ENCODE peak calls at places on chromosome 17, in four cellular contexts. One of them, this sample, is unnamed.

GRCh38 chr17:80442305-80442659 is 27.3 kb downstream of the ENDOV start:
- DNase-seq in GM23248: no peak
- DNase-seq in neural progenitor cell: no peak
- DNase-seq in hepatocyte: no peak
- DNase-seq in this sample: no peak

GRCh38 chr17:13253746-13254410 is 236.1 kb upstream of the ELAC2 start:
- DNase-seq in GM23248: no peak
- DNase-seq in neural progenitor cell: no peak
- DNase-seq in hepatocyte: peak; percentile 50
- DNase-seq in this sample: no peak

GRCh38 chr17:16880843-16881230 is 91.1 kb downstream of the TNFRSF13B start:
- DNase-seq in GM23248: no peak
- DNase-seq in neural progenitor cell: no peak
- DNase-seq in hepatocyte: no peak
- DNase-seq in this sample: no peak

GRCh38 chr17:51961689-51962088 is 196.8 kb downstream of the CA10 start:
- DNase-seq in GM23248: no peak
- DNase-seq in neural progenitor cell: no peak
- DNase-seq in hepatocyte: no peak
- DNase-seq in this sample: no peak

GRCh38 chr17:54980372-54980771 is 11.8 kb downstream of the STXBP4 start:
- DNase-seq in GM23248: no peak
- DNase-seq in neural progenitor cell: no peak
- DNase-seq in hepatocyte: no peak
- DNase-seq in this sample: no peak

GRCh38 chr17:35773129-35773528 is 12.4 kb downstream of the C17orf50 start:
- DNase-seq in GM23248: no peak
- DNase-seq in neural progenitor cell: no peak
- DNase-seq in hepatocyte: no peak
- DNase-seq in this sample: no peak

GRCh38 chr17:32264140-32264799 is 1.4 kb upstream of the RHBDL3 start:
- DNase-seq in GM23248: peak; percentile 56
- DNase-seq in neural progenitor cell: peak; percentile 64
- DNase-seq in hepatocyte: no peak
- DNase-seq in this sample: no peak

GRCh38 chr17:46000757-46001156 is 1.7 kb downstream of the STH start:
- DNase-seq in GM23248: no peak
- DNase-seq in neural progenitor cell: no peak
- DNase-seq in hepatocyte: no peak
- DNase-seq in this sample: no peak

GRCh38 chr17:7631398-7632380 is 1.8 kb downstream of the SHBG start:
- DNase-seq in GM23248: no peak
- DNase-seq in neural progenitor cell: no peak
- DNase-seq in hepatocyte: no peak
- DNase-seq in this sample: no peak

GRCh38 chr17:64212122-64212521 is 50.9 kb downstream of the TEX2 start:
- DNase-seq in GM23248: peak; percentile 71
- DNase-seq in neural progenitor cell: no peak
- DNase-seq in hepatocyte: no peak
- DNase-seq in this sample: no peak

GRCh38 chr17:17226451-17227265 is 10.3 kb downstream of the FLCN start:
- DNase-seq in GM23248: no peak
- DNase-seq in neural progenitor cell: no peak
- DNase-seq in hepatocyte: no peak
- DNase-seq in this sample: no peak

GRCh38 chr17:38701504-38702165 is 3.4 kb upstream of the MLLT6 start:
- DNase-seq in GM23248: peak; percentile 64
- DNase-seq in neural progenitor cell: no peak
- DNase-seq in hepatocyte: peak; percentile 58
- DNase-seq in this sample: peak; percentile 69

GRCh38 chr17:72282439-72283029 is 161.7 kb downstream of the SOX9 start:
- DNase-seq in GM23248: no peak
- DNase-seq in neural progenitor cell: no peak
- DNase-seq in hepatocyte: no peak
- DNase-seq in this sample: no peak

GRCh38 chr17:42522798-42523278 is 13.2 kb upstream of the NAGLU start:
- DNase-seq in GM23248: no peak
- DNase-seq in neural progenitor cell: no peak
- DNase-seq in hepatocyte: no peak
- DNase-seq in this sample: no peak

GRCh38 chr17:4304417-4305027 is 40.7 kb upstream of the ANKFY1 start:
- DNase-seq in GM23248: peak; percentile 64
- DNase-seq in neural progenitor cell: peak; percentile 69
- DNase-seq in hepatocyte: peak; percentile 69
- DNase-seq in this sample: peak; percentile 65

GRCh38 chr17:17166446-17166845 is 39.7 kb downstream of the PLD6 start:
- DNase-seq in GM23248: no peak
- DNase-seq in neural progenitor cell: no peak
- DNase-seq in hepatocyte: no peak
- DNase-seq in this sample: no peak

GRCh38 chr17:61218438-61218837 is 181.2 kb upstream of the TBX2 start:
- DNase-seq in GM23248: peak; percentile 77
- DNase-seq in neural progenitor cell: no peak
- DNase-seq in hepatocyte: no peak
- DNase-seq in this sample: no peak

GRCh38 chr17:71412803-71413202 is 708.0 kb upstream of the SOX9 start:
- DNase-seq in GM23248: peak; percentile 96
- DNase-seq in neural progenitor cell: no peak
- DNase-seq in hepatocyte: peak; percentile 41
- DNase-seq in this sample: peak; percentile 84

GRCh38 chr17:12737740-12738469 is 51.4 kb upstream of the ARHGAP44 start:
- DNase-seq in GM23248: no peak
- DNase-seq in neural progenitor cell: peak; percentile 38
- DNase-seq in hepatocyte: no peak
- DNase-seq in this sample: no peak

GRCh38 chr17:57097832-57098421 is 12.9 kb downstream of the AKAP1 start:
- DNase-seq in GM23248: peak; percentile 68
- DNase-seq in neural progenitor cell: no peak
- DNase-seq in hepatocyte: no peak
- DNase-seq in this sample: no peak

GRCh38 chr17:67585077-67585602 is 132.6 kb upstream of the NOL11 start:
- DNase-seq in GM23248: no peak
- DNase-seq in neural progenitor cell: no peak
- DNase-seq in hepatocyte: peak; percentile 44
- DNase-seq in this sample: no peak

GRCh38 chr17:72393553-72393952 is 272.7 kb downstream of the SOX9 start:
- DNase-seq in GM23248: peak; percentile 85
- DNase-seq in neural progenitor cell: no peak
- DNase-seq in hepatocyte: no peak
- DNase-seq in this sample: no peak

GRCh38 chr17:48048321-48049140 is at the start of gene NFE2L1:
- DNase-seq in GM23248: peak; percentile 96
- DNase-seq in neural progenitor cell: no peak
- DNase-seq in hepatocyte: peak; percentile 93
- DNase-seq in this sample: peak; percentile 65

GRCh38 chr17:59488805-59489204 is 76.6 kb upstream of the DHX40 start:
- DNase-seq in GM23248: no peak
- DNase-seq in neural progenitor cell: no peak
- DNase-seq in hepatocyte: no peak
- DNase-seq in this sample: no peak

GRCh38 chr17:18318771-18319450 is 3.8 kb downstream of the SMCR8 start:
- DNase-seq in GM23248: peak; percentile 37
- DNase-seq in neural progenitor cell: no peak
- DNase-seq in hepatocyte: no peak
- DNase-seq in this sample: no peak

GRCh38 chr17:41835214-41835799 is 725 bp downstream of the NT5C3B start:
- DNase-seq in GM23248: peak; percentile 39
- DNase-seq in neural progenitor cell: peak; percentile 25
- DNase-seq in hepatocyte: no peak
- DNase-seq in this sample: no peak

GRCh38 chr17:38864636-38865398 is 5.0 kb upstream of the LASP1 start:
- DNase-seq in GM23248: peak; percentile 45
- DNase-seq in neural progenitor cell: peak; percentile 53
- DNase-seq in hepatocyte: no peak
- DNase-seq in this sample: no peak

GRCh38 chr17:56478836-56479447 is 114.6 kb upstream of the NOG start:
- DNase-seq in GM23248: peak; percentile 35
- DNase-seq in neural progenitor cell: peak; percentile 54
- DNase-seq in hepatocyte: peak; percentile 38
- DNase-seq in this sample: peak; percentile 21

GRCh38 chr17:1120596-1121441 is 59.0 kb downstream of the ABR start:
- DNase-seq in GM23248: no peak
- DNase-seq in neural progenitor cell: peak; percentile 32
- DNase-seq in hepatocyte: no peak
- DNase-seq in this sample: no peak

GRCh38 chr17:28904800-28905199 is 1.9 kb upstream of the DHRS13 start:
- DNase-seq in GM23248: no peak
- DNase-seq in neural progenitor cell: no peak
- DNase-seq in hepatocyte: no peak
- DNase-seq in this sample: no peak

GRCh38 chr17:35700157-35700556 is 31.3 kb upstream of the RASL10B start:
- DNase-seq in GM23248: peak; percentile 64
- DNase-seq in neural progenitor cell: no peak
- DNase-seq in hepatocyte: no peak
- DNase-seq in this sample: no peak

GRCh38 chr17:51439395-51440229 is 179.3 kb downstream of the UTP18 start:
- DNase-seq in GM23248: no peak
- DNase-seq in neural progenitor cell: no peak
- DNase-seq in hepatocyte: peak; percentile 61
- DNase-seq in this sample: no peak

GRCh38 chr17:83106036-83106577 is 26.7 kb downstream of the METRNL start:
- DNase-seq in GM23248: peak; percentile 46
- DNase-seq in neural progenitor cell: no peak
- DNase-seq in hepatocyte: no peak
- DNase-seq in this sample: no peak

GRCh38 chr17:83105512-83105911 is 26.1 kb downstream of the METRNL start:
- DNase-seq in GM23248: peak; percentile 58
- DNase-seq in neural progenitor cell: no peak
- DNase-seq in hepatocyte: no peak
- DNase-seq in this sample: no peak

GRCh38 chr17:83108709-83109108 is 29.3 kb downstream of the METRNL start:
- DNase-seq in GM23248: no peak
- DNase-seq in neural progenitor cell: no peak
- DNase-seq in hepatocyte: no peak
- DNase-seq in this sample: no peak

GRCh38 chr17:83107656-83108048 is 28.2 kb downstream of the METRNL start:
- DNase-seq in GM23248: peak; percentile 28
- DNase-seq in neural progenitor cell: no peak
- DNase-seq in hepatocyte: no peak
- DNase-seq in this sample: peak; percentile 40

DNA sequence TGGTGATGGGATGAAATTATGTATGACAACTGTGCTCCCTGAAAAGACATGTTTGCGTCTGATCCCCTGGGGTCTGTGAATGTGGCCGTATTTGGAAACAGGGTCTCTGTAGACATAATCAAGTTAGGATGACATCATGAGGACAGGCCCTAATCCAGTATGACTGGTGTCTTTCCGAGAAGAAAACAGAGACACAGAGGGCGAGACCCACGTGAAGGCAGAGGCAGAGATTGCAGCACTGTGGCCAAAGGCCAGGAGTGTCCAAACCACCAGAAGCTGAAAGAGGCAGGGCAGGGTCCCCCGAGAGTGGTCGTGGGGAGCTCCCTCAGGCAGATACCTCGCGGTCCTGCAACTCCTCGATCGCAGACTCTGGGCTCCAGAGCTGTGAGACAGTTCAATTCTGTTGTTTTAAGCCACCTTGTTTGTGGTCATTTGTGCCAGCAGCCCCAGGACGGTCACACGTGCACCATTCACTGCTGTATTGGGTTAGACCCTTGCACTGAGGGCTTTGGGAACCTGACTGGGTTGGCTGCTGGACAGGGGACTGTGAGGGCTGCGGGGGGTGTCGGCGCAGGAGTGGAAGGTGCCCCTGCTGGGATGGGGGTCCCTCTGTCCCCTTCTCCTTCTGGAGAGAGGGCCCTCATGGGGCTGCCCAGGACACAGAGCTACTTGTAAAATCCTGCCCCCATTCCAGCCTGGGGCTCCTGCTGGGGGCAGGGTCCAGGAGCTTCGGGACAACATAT is 27.7 kb downstream of the METRNL start:
- DNase-seq in GM23248: peak; percentile 64
- DNase-seq in neural progenitor cell: no peak
- DNase-seq in hepatocyte: no peak
- DNase-seq in this sample: no peak
- H3K4me2 ChIP-seq in GM23248: no peak overlapping the region
- H3K4me2 ChIP-seq in neural progenitor cell: no peak overlapping the region
- H3K4me2 ChIP-seq in hepatocyte: no peak overlapping the region
- H3K4me2 ChIP-seq in this sample: no peak overlapping the region

DNA sequence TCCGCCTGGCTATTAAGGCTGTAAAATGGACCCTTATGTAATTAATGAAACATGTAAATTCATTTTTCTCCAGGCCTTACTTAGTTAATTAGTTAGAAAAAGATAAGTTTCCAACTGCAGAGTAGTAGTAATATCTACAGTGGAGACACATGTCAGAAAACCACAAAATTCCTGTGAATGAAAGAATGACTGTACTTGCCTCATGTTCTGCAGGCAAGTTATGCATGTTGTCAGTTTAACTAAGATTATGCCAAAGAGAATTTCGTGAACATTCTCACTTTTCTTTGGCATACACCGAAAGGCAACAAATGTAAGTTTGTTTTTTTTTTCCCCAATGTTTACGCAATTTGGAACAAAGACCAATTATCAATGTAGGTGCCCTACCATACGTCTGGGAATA is 16.8 kb upstream of the CCL1 start:
- DNase-seq in GM23248: peak; percentile 9
- DNase-seq in neural progenitor cell: no peak
- DNase-seq in hepatocyte: no peak
- DNase-seq in this sample: no peak
- TF ChIP-seq EZH2phosphoT487 in GM23248: no peak
- TF ChIP-seq EZH2phosphoT487 in neural progenitor cell: no peak
- TF ChIP-seq EZH2phosphoT487 in hepatocyte: no peak
- TF ChIP-seq EZH2phosphoT487 in this sample: no peak

GRCh38 chr17:76640550-76641380 is 2.8 kb downstream of the ST6GALNAC1 start:
- DNase-seq in GM23248: no peak
- DNase-seq in neural progenitor cell: no peak
- DNase-seq in hepatocyte: no peak
- DNase-seq in this sample: no peak
- H3K4me3 ChIP-seq in GM23248: no peak overlapping the region
- H3K4me3 ChIP-seq in neural progenitor cell: no peak overlapping the region
- H3K4me3 ChIP-seq in hepatocyte: no peak overlapping the region
- H3K4me3 ChIP-seq in this sample: no peak overlapping the region

GRCh38 chr17:78977681-78977943 is 2.1 kb downstream of the LGALS3BP start:
- DNase-seq in GM23248: no peak
- DNase-seq in neural progenitor cell: no peak
- DNase-seq in hepatocyte: no peak
- DNase-seq in this sample: no peak

GRCh38 chr17:78979780-78980623 is at the start of gene LGALS3BP:
- DNase-seq in GM23248: peak; percentile 39
- DNase-seq in neural progenitor cell: peak; percentile 66
- DNase-seq in hepatocyte: peak; percentile 86
- DNase-seq in this sample: no peak

GRCh38 chr17:78976907-78977680 is 2.6 kb downstream of the LGALS3BP start:
- DNase-seq in GM23248: no peak
- DNase-seq in neural progenitor cell: no peak
- DNase-seq in hepatocyte: no peak
- DNase-seq in this sample: no peak

GRCh38 chr17:78980624-78980972 is 875 bp upstream of the LGALS3BP start:
- DNase-seq in GM23248: no peak
- DNase-seq in neural progenitor cell: no peak
- DNase-seq in hepatocyte: no peak
- DNase-seq in this sample: no peak

GRCh38 chr17:78977992-78978973 is 1.4 kb downstream of the LGALS3BP start:
- DNase-seq in GM23248: no peak
- DNase-seq in neural progenitor cell: no peak
- DNase-seq in hepatocyte: no peak
- DNase-seq in this sample: no peak
- H3K4me2 ChIP-seq in GM23248: no peak overlapping the region
- H3K4me2 ChIP-seq in neural progenitor cell: peak overlapping the region; percentile 13
- H3K4me2 ChIP-seq in hepatocyte: peak overlapping the region; percentile 77
- H3K4me2 ChIP-seq in this sample: no peak overlapping the region